ENCODE peak calls at places on chromosomes 3 and 15, in six cellular contexts. C, P, K, W, V and J are unnamed samples.

GRCh38 chr3:143249014-143249413 is 129.4 kb downstream of the CHST2 start:
- DNase-seq in C (no peak), P (no peak), K (no peak), W (no peak), V (no peak), J (no peak)

GRCh38 chr15:55590788-55591187 is 2.6 kb upstream of the PYGO1 start:
- DNase-seq in C (no peak), P (peak; percentile 46), K (no peak), W (no peak), V (no peak), J (no peak)

GRCh38 chr3:8734137-8734878 is 706 bp downstream of the CAV3 start:
- DNase-seq in C (no peak), P (peak; percentile 56), K (no peak), W (no peak), V (no peak), J (no peak)

GRCh38 chr15:55741592-55742497 is 1.1 kb downstream of the PRTG start:
- DNase-seq in C (peak; percentile 43), P (peak; percentile 87), K (no peak), W (peak; percentile 31), V (peak; percentile 2), J (peak; percentile 26)

GRCh38 chr3:158751316-158751715 is 19.1 kb upstream of the RARRES1 start:
- DNase-seq in C (no peak), P (no peak), K (no peak), W (no peak), V (no peak), J (no peak)

GRCh38 chr3:124796477-124796876 is 66.2 kb downstream of the UMPS start:
- DNase-seq in C (no peak), P (no peak), K (no peak), W (no peak), V (no peak), J (no peak)

GRCh38 chr3:17808994-17809393 is 66.6 kb upstream of the TBC1D5 start:
- DNase-seq in C (no peak), P (no peak), K (no peak), W (no peak), V (peak; percentile 89), J (peak; percentile 52)

GRCh38 chr3:30269751-30270445 is 336.5 kb upstream of the TGFBR2 start:
- DNase-seq in C (peak; percentile 7), P (no peak), K (no peak), W (no peak), V (no peak), J (no peak)

GRCh38 chr3:4849739-4850138 is 129.5 kb upstream of the BHLHE40 start:
- DNase-seq in C (no peak), P (no peak), K (no peak), W (no peak), V (no peak), J (no peak)

GRCh38 chr15:35271371-35272043 is 186.4 kb upstream of the NANOGP8 start:
- DNase-seq in C (no peak), P (no peak), K (no peak), W (no peak), V (peak; percentile 15), J (peak; percentile 61)

GRCh38 chr3:177680442-177680821 is 483.1 kb upstream of the TBL1XR1 start:
- DNase-seq in C (no peak), P (no peak), K (no peak), W (no peak), V (no peak), J (no peak)

GRCh38 chr15:60326824-60327654 is 70.7 kb downstream of the ANXA2 start:
- DNase-seq in C (peak; percentile 9), P (no peak), K (no peak), W (no peak), V (peak; percentile 58), J (no peak)

GRCh38 chr3:5330152-5330810 is 142.8 kb downstream of the EDEM1 start:
- DNase-seq in C (no peak), P (no peak), K (no peak), W (no peak), V (peak; percentile 0), J (no peak)

GRCh38 chr15:77702211-77702957 is 69.7 kb upstream of the LINGO1 start:
- DNase-seq in C (no peak), P (peak; percentile 77), K (peak; percentile 12), W (no peak), V (peak; percentile 5), J (peak; percentile 39)

GRCh38 chr15:78018968-78019644 is 58.4 kb downstream of the TBC1D2B start:
- DNase-seq in C (no peak), P (no peak), K (no peak), W (no peak), V (no peak), J (no peak)

GRCh38 chr15:36428102-36428845 is 151.2 kb upstream of the CDIN1 start:
- DNase-seq in C (no peak), P (peak; percentile 80), K (no peak), W (no peak), V (peak; percentile 99), J (peak; percentile 100)
- H3K4me3 ChIP-seq in C (no peak overlapping the region), P (no peak overlapping the region), K (no peak overlapping the region), W (no peak overlapping the region), V (no peak overlapping the region), J (no peak overlapping the region)

GRCh38 chr15:67850336-67850735 is 10.5 kb upstream of the RNU6-1 start:
- DNase-seq in C (no peak), P (no peak), K (no peak), W (no peak), V (no peak), J (no peak)
- H3K4me3 ChIP-seq in C (no peak overlapping the region), P (no peak overlapping the region), K (no peak overlapping the region), W (no peak overlapping the region), V (no peak overlapping the region), J (no peak overlapping the region)

GRCh38 chr15:40163657-40164416 is 3.0 kb downstream of the BUB1B start:
- DNase-seq in C (peak; percentile 48), P (no peak), K (no peak), W (no peak), V (no peak), J (no peak)
- H3K4me3 ChIP-seq in C (peak overlapping the region; percentile 93), P (no peak overlapping the region), K (no peak overlapping the region), W (no peak overlapping the region), V (no peak overlapping the region), J (no peak overlapping the region)

DNA sequence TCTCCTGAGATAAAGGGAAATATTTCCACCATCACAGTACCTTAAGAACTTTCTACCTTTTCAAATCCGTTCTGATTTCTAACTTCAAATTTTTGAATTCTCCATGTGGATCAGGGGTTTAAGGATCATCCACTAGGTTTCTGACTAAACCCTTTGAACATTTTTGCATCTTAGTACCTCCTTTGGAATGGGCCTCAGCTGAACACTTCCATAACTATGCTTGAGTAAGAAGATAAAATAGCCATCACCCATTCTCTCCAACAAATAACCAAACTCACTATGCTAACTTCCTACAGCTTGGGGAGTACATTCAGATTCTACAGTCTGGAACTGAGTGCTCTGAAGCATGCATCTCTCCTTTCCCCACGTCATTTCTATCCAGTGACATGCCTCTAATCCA is 1.3 kb upstream of the NPHP3 start:
- DNase-seq in C (no peak), P (peak; percentile 50), K (no peak), W (no peak), V (no peak), J (peak; percentile 26)
- H3K4me3 ChIP-seq in C (no peak overlapping the region), P (peak overlapping the region; percentile 86), K (peak overlapping the region; percentile 66), W (no peak overlapping the region), V (no peak overlapping the region), J (peak overlapping the region; percentile 53)

DNA sequence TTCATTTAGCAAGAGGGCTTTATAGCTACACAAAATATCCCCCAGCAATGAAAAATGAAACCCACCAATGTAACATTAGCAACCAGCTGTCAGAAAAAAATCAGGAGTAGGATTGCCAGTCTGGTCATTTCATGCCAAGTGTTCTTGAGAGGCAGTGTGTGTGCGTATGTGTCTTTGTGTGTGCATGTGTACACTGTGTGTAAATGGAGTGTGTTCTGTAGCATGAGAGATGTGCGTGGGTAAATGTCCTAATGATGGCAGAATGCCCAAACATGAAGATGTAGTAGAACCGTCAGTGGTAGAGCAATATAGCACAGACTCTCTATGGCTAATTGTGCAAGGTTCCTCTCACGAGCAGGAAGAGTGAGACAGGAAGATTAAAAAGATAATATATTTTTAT is 1038.9 kb downstream of the IGSF11 start:
- DNase-seq in C (no peak), P (no peak), K (no peak), W (no peak), V (no peak), J (no peak)
- H3K4me3 ChIP-seq in C (no peak overlapping the region), P (no peak overlapping the region), K (peak overlapping the region; percentile 65), W (no peak overlapping the region), V (no peak overlapping the region), J (peak overlapping the region; percentile 84)

GRCh38 chr3:11566916-11567315 is 76.8 kb downstream of the VGLL4 start:
- DNase-seq in C (no peak), P (no peak), K (no peak), W (no peak), V (no peak), J (no peak)

GRCh38 chr3:11569156-11569741 is 74.5 kb downstream of the VGLL4 start:
- DNase-seq in C (no peak), P (no peak), K (no peak), W (no peak), V (no peak), J (no peak)

GRCh38 chr3:11568503-11569155 is 75.1 kb downstream of the VGLL4 start:
- DNase-seq in C (no peak), P (peak; percentile 99), K (peak; percentile 46), W (no peak), V (peak; percentile 95), J (peak; percentile 98)

GRCh38 chr3:11566478-11566877 is 77.2 kb downstream of the VGLL4 start:
- DNase-seq in C (no peak), P (peak; percentile 4), K (no peak), W (no peak), V (no peak), J (no peak)

DNA sequence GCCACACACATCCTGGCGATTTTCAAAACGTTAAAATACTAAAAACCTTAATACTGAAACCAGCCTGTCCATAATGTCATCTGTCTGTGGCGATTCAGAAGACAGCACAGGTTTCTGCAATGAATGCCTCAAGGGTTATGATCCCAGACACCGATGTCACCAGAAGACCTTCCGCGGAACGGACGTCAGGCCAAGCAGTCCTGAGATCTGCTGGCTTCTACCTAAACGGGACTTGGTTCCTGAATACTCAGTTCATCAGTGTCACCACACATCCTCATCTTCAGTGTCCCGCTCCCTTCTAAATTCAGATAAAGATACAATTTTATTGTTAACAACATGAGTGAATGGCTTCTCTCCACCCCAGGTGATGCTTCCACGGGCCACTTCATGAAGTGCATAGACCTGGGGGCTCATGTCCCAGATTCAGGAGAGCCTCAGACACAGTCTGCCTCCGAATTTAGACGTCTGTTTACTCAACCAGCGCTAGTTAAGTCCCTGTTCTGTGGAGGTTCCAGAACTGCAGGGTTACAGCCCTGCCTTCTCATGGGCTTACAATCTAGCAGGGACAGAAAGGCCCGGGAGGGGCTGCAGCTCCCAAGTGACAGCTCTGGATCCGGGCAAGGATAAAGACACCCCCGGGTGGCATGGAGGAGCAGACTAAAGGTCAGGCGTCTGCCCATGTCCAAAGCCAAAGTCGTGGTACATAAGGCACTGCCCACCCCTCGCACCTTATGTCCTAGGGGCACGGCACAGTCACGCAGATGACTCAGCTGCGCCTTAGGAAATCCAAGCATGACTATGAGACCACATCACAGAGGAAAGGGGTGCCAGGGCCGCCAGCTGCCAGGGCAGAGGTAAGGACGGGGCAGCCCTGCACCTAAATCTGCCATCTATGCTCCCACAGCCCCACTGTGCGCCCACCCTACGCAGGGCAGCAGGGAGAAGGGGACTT is 75.9 kb downstream of the VGLL4 start:
- DNase-seq in C (no peak), P (peak; percentile 98), K (no peak), W (no peak), V (peak; percentile 79), J (peak; percentile 95)
- H3K4me3 ChIP-seq in C (no peak overlapping the region), P (peak overlapping the region; percentile 61), K (peak overlapping the region; percentile 11), W (no peak overlapping the region), V (peak overlapping the region; percentile 50), J (peak overlapping the region; percentile 16)